ENCODE peak calls at places on chromosomes 3 and 15, in seven cellular contexts. One of them, this sample, is unnamed.

GRCh38 chr3:187722206-187722612 is 19.9 kb upstream of the RTP2 start:
- DNase-seq in GF-D8: no peak
- DNase-seq in AG08395: no peak
- DNase-seq in CD8-positive, alpha-beta T cell: no peak
- DNase-seq in HuH-7: no peak
- DNase-seq in A172: no peak
- DNase-seq in HS-27A: no peak
- DNase-seq in this sample: peak; percentile 40

GRCh38 chr3:123984350-123984749 is 7.6 kb downstream of the ROPN1 start:
- DNase-seq in CD8-positive, alpha-beta T cell: no peak
- DNase-seq in HuH-7: no peak
- DNase-seq in AG08395: no peak
- DNase-seq in A172: no peak
- DNase-seq in GF-D8: no peak
- DNase-seq in HS-27A: no peak
- DNase-seq in this sample: no peak

GRCh38 chr3:81484532-81484931 is 276.9 kb downstream of the GBE1 start:
- DNase-seq in AG08395: no peak
- DNase-seq in A172: no peak
- DNase-seq in GF-D8: no peak
- DNase-seq in CD8-positive, alpha-beta T cell: no peak
- DNase-seq in HS-27A: no peak
- DNase-seq in HuH-7: no peak
- DNase-seq in this sample: no peak

GRCh38 chr3:63853106-63853505 is 10.5 kb downstream of the THOC7 start:
- DNase-seq in HS-27A: no peak
- DNase-seq in GF-D8: no peak
- DNase-seq in AG08395: no peak
- DNase-seq in CD8-positive, alpha-beta T cell: no peak
- DNase-seq in A172: no peak
- DNase-seq in HuH-7: no peak
- DNase-seq in this sample: no peak

GRCh38 chr15:44289352-44289790 is 852 bp downstream of the GOLM2 start:
- DNase-seq in GF-D8: no peak
- DNase-seq in CD8-positive, alpha-beta T cell: no peak
- DNase-seq in HS-27A: no peak
- DNase-seq in A172: no peak
- DNase-seq in HuH-7: no peak
- DNase-seq in AG08395: peak; percentile 10
- DNase-seq in this sample: no peak

GRCh38 chr3:9142346-9142745 is 107.1 kb downstream of the SRGAP3 start:
- DNase-seq in AG08395: no peak
- DNase-seq in CD8-positive, alpha-beta T cell: no peak
- DNase-seq in A172: no peak
- DNase-seq in HuH-7: no peak
- DNase-seq in GF-D8: no peak
- DNase-seq in HS-27A: no peak
- DNase-seq in this sample: no peak

GRCh38 chr3:172225215-172225707 is 185.9 kb downstream of the FNDC3B start:
- DNase-seq in CD8-positive, alpha-beta T cell: no peak
- DNase-seq in A172: no peak
- DNase-seq in GF-D8: no peak
- DNase-seq in HuH-7: no peak
- DNase-seq in HS-27A: no peak
- DNase-seq in AG08395: no peak
- DNase-seq in this sample: no peak

GRCh38 chr15:70447927-70448698 is 315.2 kb downstream of the UACA start:
- DNase-seq in A172: no peak
- DNase-seq in HS-27A: no peak
- DNase-seq in GF-D8: peak; percentile 93
- DNase-seq in AG08395: no peak
- DNase-seq in HuH-7: no peak
- DNase-seq in CD8-positive, alpha-beta T cell: peak; percentile 54
- DNase-seq in this sample: no peak

GRCh38 chr3:171789759-171790505 is 20.4 kb downstream of the PLD1 start:
- DNase-seq in HuH-7: no peak
- DNase-seq in AG08395: no peak
- DNase-seq in GF-D8: no peak
- DNase-seq in CD8-positive, alpha-beta T cell: no peak
- DNase-seq in A172: no peak
- DNase-seq in HS-27A: no peak
- DNase-seq in this sample: no peak